ENCODE peak calls at places on chromosomes 11 and 22, in six cellular contexts. One of them, this sample, is unnamed.

GRCh38 chr22:29435236-29435635 is 3.1 kb upstream of the RFPL1 start:
- DNase-seq in RPMI7951: no peak
- DNase-seq in fibroblast of lung: peak
- DNase-seq in occipital lobe: no peak
- DNase-seq in KG1: no peak
- DNase-seq in H7: no peak
- DNase-seq in this sample: no peak

GRCh38 chr11:81895258-81895657 is 838.4 kb downstream of the FAM181B start:
- DNase-seq in KG1: no peak
- DNase-seq in RPMI7951: no peak
- DNase-seq in occipital lobe: no peak
- DNase-seq in fibroblast of lung: no peak
- DNase-seq in H7: no peak
- DNase-seq in this sample: no peak

GRCh38 chr11:12485328-12485727 is 108.0 kb downstream of the PARVA start:
- DNase-seq in occipital lobe: no peak
- DNase-seq in H7: no peak
- DNase-seq in fibroblast of lung: no peak
- DNase-seq in KG1: no peak
- DNase-seq in RPMI7951: no peak
- DNase-seq in this sample: no peak

GRCh38 chr22:49328630-49329405 is 498.9 kb downstream of the BRD1 start:
- DNase-seq in RPMI7951: no peak
- DNase-seq in occipital lobe: no peak
- DNase-seq in H7: no peak
- DNase-seq in KG1: no peak
- DNase-seq in fibroblast of lung: no peak
- DNase-seq in this sample: no peak

GRCh38 chr11:119693253-119693815 is 35.7 kb downstream of the NECTIN1 start:
- DNase-seq in RPMI7951: no peak
- DNase-seq in KG1: no peak
- DNase-seq in occipital lobe: no peak
- DNase-seq in fibroblast of lung: no peak
- DNase-seq in H7: no peak
- DNase-seq in this sample: no peak

GRCh38 chr11:44854146-44854545 is 96.5 kb downstream of the TP53I11 start:
- DNase-seq in KG1: no peak
- DNase-seq in RPMI7951: no peak
- DNase-seq in H7: no peak
- DNase-seq in fibroblast of lung: no peak
- DNase-seq in occipital lobe: no peak
- DNase-seq in this sample: no peak

GRCh38 chr22:42906605-42907338 is 49.7 kb upstream of the ARFGAP3 start:
- DNase-seq in KG1: no peak
- DNase-seq in H7: no peak
- DNase-seq in occipital lobe: no peak
- DNase-seq in fibroblast of lung: no peak
- DNase-seq in RPMI7951: no peak
- DNase-seq in this sample: no peak

GRCh38 chr11:39807904-39808303 is 1651.5 kb downstream of the LRRC4C start:
- DNase-seq in occipital lobe: no peak
- DNase-seq in KG1: no peak
- DNase-seq in fibroblast of lung: no peak
- DNase-seq in H7: no peak
- DNase-seq in RPMI7951: no peak
- DNase-seq in this sample: no peak

GRCh38 chr11:130580372-130580771 is 131.9 kb downstream of the ADAMTS15 start:
- DNase-seq in RPMI7951: peak
- DNase-seq in KG1: no peak
- DNase-seq in H7: no peak
- DNase-seq in occipital lobe: peak
- DNase-seq in fibroblast of lung: peak
- DNase-seq in this sample: peak

GRCh38 chr11:61756452-61757212 is 4.2 kb downstream of the MYRF start:
- DNase-seq in H7: no peak
- DNase-seq in occipital lobe: no peak
- DNase-seq in fibroblast of lung: peak
- DNase-seq in RPMI7951: peak
- DNase-seq in KG1: peak
- DNase-seq in this sample: no peak

GRCh38 chr11:78140392-78141077 is 1.1 kb upstream of the ALG8 start:
- DNase-seq in RPMI7951: peak
- DNase-seq in fibroblast of lung: no peak
- DNase-seq in H7: no peak
- DNase-seq in occipital lobe: no peak
- DNase-seq in KG1: no peak
- DNase-seq in this sample: no peak

GRCh38 chr11:111531687-111532364 is 8.7 kb upstream of the LAYN start:
- DNase-seq in RPMI7951: peak
- DNase-seq in H7: no peak
- DNase-seq in occipital lobe: no peak
- DNase-seq in KG1: peak
- DNase-seq in fibroblast of lung: peak
- DNase-seq in this sample: no peak

This sample was measured in caudate nucleus.